ENCODE peak calls at places on chromosomes 3 and 15, in ten cellular contexts. X is NB4; R is DMS153; A is stomach; S is GM23248; N is AG08395; H is GF-D8; O is astrocyte of the spinal cord; P is activated T-cell treated with anti-CD3 and anti-CD28 coated beads, Interleukin-2, amount 50 U/mL, for 1 hour; Z is activated CD4-positive, alpha-beta T cell treated with anti-CD3 and anti-CD28 coated beads, Interleukin-2, amount 50 U/mL, for 4 hours. Q is an unnamed sample.

GRCh38 chr15:45023659-45024320 is 795 bp downstream of the SORD start:
- DNase-seq in S (peak; percentile 47), P (no peak), R (no peak), H (no peak), N (peak; percentile 5), A (no peak), Z (no peak), O (peak; percentile 32), X (peak; percentile 47), Q (no peak)

GRCh38 chr15:52078876-52079700 is 33.5 kb downstream of the BCL2L10 start:
- DNase-seq in H (no peak), O (peak; percentile 55), Z (peak; percentile 88), A (peak; percentile 89), P (peak; percentile 80), N (peak; percentile 52), X (peak; percentile 84), R (no peak), S (peak; percentile 79), Q (peak; percentile 89)

GRCh38 chr15:101370330-101371024 is 75.4 kb upstream of the SNRPA1 start:
- DNase-seq in A (no peak), P (no peak), Z (no peak), N (no peak), X (no peak), H (no peak), R (no peak), S (no peak), O (no peak), Q (no peak)

GRCh38 chr3:144771401-144771870 is 799.8 kb downstream of the DIPK2A start:
- DNase-seq in H (no peak), O (peak; percentile 74), P (no peak), S (peak; percentile 54), Z (no peak), N (peak; percentile 36), A (no peak), R (no peak), X (no peak), Q (no peak)

GRCh38 chr15:86541540-86541939 is 461.9 kb downstream of the AGBL1 start:
- DNase-seq in N (no peak), X (no peak), O (no peak), H (no peak), S (no peak), A (no peak), P (no peak), R (no peak), Z (no peak), Q (no peak)

GRCh38 chr3:70150599-70150998 is 151.1 kb downstream of the SAMMSON start:
- DNase-seq in H (no peak), P (no peak), N (no peak), X (no peak), A (no peak), O (no peak), R (no peak), Z (no peak), S (no peak), Q (no peak)

GRCh38 chr3:160981217-160981938 is 123.8 kb downstream of the B3GALNT1 start:
- DNase-seq in N (no peak), X (peak; percentile 97), R (no peak), H (peak; percentile 99), O (peak; percentile 24), P (no peak), Z (no peak), S (no peak), A (no peak), Q (no peak)

GRCh38 chr15:69068157-69068556 is 53.7 kb downstream of the NOX5 start:
- DNase-seq in Z (no peak), H (no peak), P (no peak), X (no peak), R (no peak), N (no peak), S (no peak), O (no peak), A (no peak), Q (no peak)

GRCh38 chr3:15214758-15215157 is 8.7 kb downstream of the CAPN7 start:
- DNase-seq in X (no peak), O (no peak), N (no peak), R (no peak), A (no peak), P (no peak), H (no peak), S (no peak), Z (no peak), Q (no peak)

GRCh38 chr3:58209933-58210332 is 839 bp downstream of the DNASE1L3 start:
- DNase-seq in S (no peak), Z (no peak), H (no peak), A (no peak), X (no peak), R (no peak), P (no peak), O (no peak), N (no peak), Q (no peak)

GRCh38 chr3:29322586-29322985 is 41.7 kb downstream of the RBMS3 start:
- DNase-seq in A (no peak), S (no peak), R (no peak), O (no peak), P (no peak), N (no peak), H (no peak), Z (no peak), X (no peak), Q (no peak)

GRCh38 chr15:90037961-90038633 is 37.0 kb downstream of the ZNF710 start:
- DNase-seq in Z (no peak), P (no peak), R (no peak), N (no peak), H (no peak), O (no peak), X (peak; percentile 57), S (peak; percentile 62), A (no peak), Q (peak; percentile 21)

GRCh38 chr3:134473868-134474546 is 11.8 kb downstream of the ANAPC13 start:
- DNase-seq in A (peak; percentile 85), Z (peak; percentile 81), X (peak; percentile 68), P (peak; percentile 58), R (peak; percentile 55), H (no peak), S (peak; percentile 90), O (peak; percentile 83), N (peak; percentile 52), Q (peak; percentile 74)

GRCh38 chr3:28173831-28174230 is 67.6 kb upstream of the CMC1 start:
- DNase-seq in S (no peak), O (no peak), N (no peak), A (no peak), X (no peak), H (no peak), P (no peak), Z (no peak), R (no peak), Q (no peak)

GRCh38 chr3:58272891-58273290 is 33.2 kb upstream of the RPP14 start:
- DNase-seq in X (no peak), P (no peak), A (no peak), R (no peak), S (peak; percentile 32), O (peak; percentile 48), H (no peak), Z (no peak), N (no peak), Q (no peak)

GRCh38 chr15:40081691-40082194 is 26.9 kb downstream of the BMF start:
- DNase-seq in R (no peak), S (peak; percentile 80), Z (no peak), X (peak; percentile 74), N (peak; percentile 59), H (no peak), P (no peak), A (peak; percentile 72), O (peak; percentile 73), Q (peak; percentile 73)

GRCh38 chr15:50906954-50907865 is 1.3 kb upstream of the AP4E1 start:
- DNase-seq in X (peak; percentile 52), N (no peak), H (no peak), O (no peak), Z (peak; percentile 66), R (no peak), S (peak; percentile 31), P (peak; percentile 68), A (peak; percentile 32), Q (no peak)

GRCh38 chr3:176741648-176742047 is 455.6 kb downstream of the TBL1XR1 start:
- DNase-seq in N (no peak), O (no peak), S (no peak), X (no peak), R (peak; percentile 74), A (no peak), H (no peak), Z (no peak), P (no peak), Q (no peak)

GRCh38 chr15:58282060-58282708 is 144.0 kb downstream of the AQP9 start:
- DNase-seq in P (no peak), H (no peak), R (no peak), X (peak; percentile 60), N (no peak), S (no peak), A (no peak), Z (no peak), O (no peak), Q (no peak)

GRCh38 chr3:192726386-192726785 is 955 bp downstream of the FGF12 start:
- DNase-seq in R (no peak), Z (no peak), A (no peak), H (no peak), X (no peak), P (no peak), O (no peak), N (no peak), S (no peak), Q (no peak)

GRCh38 chr3:73542127-73542526 is 82.6 kb downstream of the PDZRN3 start:
- DNase-seq in R (peak; percentile 86), H (no peak), X (no peak), O (no peak), P (no peak), Z (no peak), N (no peak), A (peak; percentile 47), S (no peak), Q (no peak)

GRCh38 chr3:51198476-51198875 is 186.6 kb upstream of the MANF start:
- DNase-seq in H (no peak), P (no peak), R (no peak), Z (no peak), N (peak; percentile 8), A (no peak), O (peak; percentile 3), X (no peak), S (peak; percentile 4), Q (no peak)

GRCh38 chr15:95520511-95520910 is 810.0 kb upstream of the NR2F2 start:
- DNase-seq in N (no peak), Z (no peak), P (no peak), H (no peak), S (no peak), X (peak; percentile 72), O (peak; percentile 4), R (no peak), A (no peak), Q (no peak)

GRCh38 chr3:49903451-49904424 is at the start of gene MST1R:
- DNase-seq in X (no peak), N (peak; percentile 63), S (peak; percentile 74), A (peak; percentile 94), P (peak; percentile 86), Z (peak; percentile 70), R (peak; percentile 89), H (no peak), O (no peak), Q (peak; percentile 78)

GRCh38 chr15:99561476-99562230 is 4.1 kb upstream of the MEF2A start:
- DNase-seq in H (no peak), X (no peak), S (no peak), P (no peak), R (no peak), Z (no peak), O (no peak), A (no peak), N (no peak), Q (no peak)

GRCh38 chr3:120039642-120040610 is 54.3 kb downstream of the GSK3B start:
- DNase-seq in Z (no peak), S (no peak), N (no peak), O (no peak), X (peak; percentile 36), P (no peak), R (no peak), H (no peak), A (no peak), Q (no peak)

GRCh38 chr3:187958432-187959003 is 195.4 kb upstream of the LPP start:
- DNase-seq in H (no peak), S (no peak), R (no peak), X (no peak), P (peak; percentile 57), O (no peak), A (peak; percentile 34), N (no peak), Z (peak; percentile 35), Q (no peak)

GRCh38 chr15:72237286-72238224 is 6.6 kb upstream of the PKM start:
- DNase-seq in X (peak; percentile 95), S (peak; percentile 98), O (peak; percentile 98), R (no peak), N (peak; percentile 97), Z (peak; percentile 59), P (peak; percentile 29), H (peak; percentile 87), A (peak; percentile 64), Q (peak; percentile 75)

Q was measured in left cardiac atrium.